ENCODE peak calls at places on chromosomes 5 and 9, in seven cellular contexts. T, P, D, O, Q, J and I are unnamed samples.

GRCh38 chr5:179801304-179802206 is 5.1 kb downstream of the MGAT4B start:
- DNase-seq in Q (peak; percentile 88), P (no peak), D (peak; percentile 59), O (no peak), J (no peak), T (peak; percentile 88), I (peak; percentile 78)

GRCh38 chr5:137265457-137265856 is 233.7 kb downstream of the SPOCK1 start:
- DNase-seq in Q (no peak), P (no peak), D (no peak), J (no peak), O (no peak), T (no peak), I (no peak)

GRCh38 chr9:72907421-72907820 is 45.4 kb downstream of the ALDH1A1 start:
- DNase-seq in Q (no peak), D (no peak), T (no peak), O (no peak), P (no peak), J (no peak), I (no peak)

GRCh38 chr5:94288937-94289336 is 329.5 kb downstream of the KIAA0825 start:
- DNase-seq in D (no peak), T (no peak), Q (no peak), O (no peak), J (no peak), P (no peak), I (no peak)

GRCh38 chr5:159458217-159458711 is 128.0 kb upstream of the IL12B start:
- DNase-seq in T (no peak), P (no peak), J (no peak), O (no peak), D (no peak), Q (no peak), I (no peak)

GRCh38 chr5:156922207-156922792 is 40.7 kb downstream of the TIMD4 start:
- DNase-seq in T (no peak), J (no peak), O (no peak), D (no peak), P (no peak), Q (no peak), I (no peak)

GRCh38 chr5:17916451-17916850 is 282.2 kb downstream of the TAF11L14 start:
- DNase-seq in T (no peak), J (no peak), D (no peak), P (no peak), Q (no peak), O (no peak), I (no peak)

GRCh38 chr5:146039420-146039819 is 66.0 kb downstream of the PLAC8L1 start:
- DNase-seq in O (no peak), J (no peak), P (no peak), Q (no peak), T (no peak), D (no peak), I (no peak)

GRCh38 chr9:37947987-37948386 is 44.1 kb upstream of the SLC25A51 start:
- DNase-seq in D (no peak), Q (no peak), J (no peak), O (no peak), T (no peak), P (no peak), I (no peak)

GRCh38 chr5:127906562-127907204 is 176.9 kb upstream of the SLC12A2 start:
- DNase-seq in P (no peak), Q (no peak), D (no peak), O (no peak), J (no peak), T (no peak), I (no peak)

GRCh38 chr5:127907907-127908306 is 175.7 kb upstream of the SLC12A2 start:
- DNase-seq in O (no peak), T (no peak), D (no peak), Q (no peak), J (no peak), P (no peak), I (no peak)

GRCh38 chr5:127910307-127910956 is 173.1 kb upstream of the SLC12A2 start:
- DNase-seq in O (no peak), P (no peak), J (no peak), Q (no peak), T (no peak), D (no peak), I (no peak)

GRCh38 chr5:127909821-127910220 is 173.7 kb upstream of the SLC12A2 start:
- DNase-seq in T (no peak), J (no peak), Q (no peak), O (no peak), P (no peak), D (no peak), I (no peak)

GRCh38 chr5:127909078-127909477 is 174.5 kb upstream of the SLC12A2 start:
- DNase-seq in D (peak; percentile 10), P (peak; percentile 59), O (no peak), J (no peak), T (peak; percentile 48), Q (peak; percentile 59), I (peak; percentile 40)
- TF ChIP-seq CTCF in D (peak; percentile 56), P (peak; percentile 22), O (no peak), J (peak; percentile 22), T (peak; percentile 27), Q (peak; percentile 79), I (peak; percentile 59)

GRCh38 chr5:169507051-169507450 is 76.5 kb upstream of the SPDL1 start:
- DNase-seq in O (no peak), J (no peak), T (no peak), P (no peak), Q (no peak), D (no peak), I (no peak)

GRCh38 chr5:169512385-169512784 is 71.2 kb upstream of the SPDL1 start:
- DNase-seq in J (no peak), T (no peak), P (no peak), Q (no peak), O (no peak), D (no peak), I (no peak)

GRCh38 chr5:169511708-169512107 is 71.9 kb upstream of the SPDL1 start:
- DNase-seq in T (no peak), Q (no peak), D (no peak), O (no peak), J (no peak), P (no peak), I (no peak)
- TF ChIP-seq CTCF in T (no peak), Q (peak; percentile 51), D (no peak), O (no peak), J (no peak), P (no peak), I (peak; percentile 39)

GRCh38 chr5:38751103-38751502 is 94.7 kb upstream of the OSMR start:
- DNase-seq in J (no peak), O (no peak), P (no peak), Q (no peak), D (no peak), T (peak; percentile 39), I (no peak)
- TF ChIP-seq CTCF in J (no peak), O (no peak), P (peak; percentile 8), Q (peak; percentile 60), D (no peak), T (no peak), I (no peak)

GRCh38 chr5:95620870-95621838 is 1.3 kb downstream of the GPR150 start:
- DNase-seq in Q (peak; percentile 74), T (peak; percentile 60), O (no peak), J (no peak), D (no peak), P (no peak), I (peak; percentile 53)

GRCh38 chr5:95619096-95619495 is 791 bp upstream of the GPR150 start:
- DNase-seq in D (no peak), T (no peak), J (no peak), P (no peak), Q (no peak), O (no peak), I (no peak)

GRCh38 chr5:95621839-95622629 is 2.1 kb downstream of the GPR150 start:
- DNase-seq in Q (no peak), T (no peak), P (no peak), O (no peak), J (no peak), D (no peak), I (no peak)

GRCh38 chr5:95619518-95620029 is 313 bp upstream of the GPR150 start:
- DNase-seq in D (no peak), Q (no peak), P (no peak), O (no peak), T (no peak), J (no peak), I (no peak)

DNA sequence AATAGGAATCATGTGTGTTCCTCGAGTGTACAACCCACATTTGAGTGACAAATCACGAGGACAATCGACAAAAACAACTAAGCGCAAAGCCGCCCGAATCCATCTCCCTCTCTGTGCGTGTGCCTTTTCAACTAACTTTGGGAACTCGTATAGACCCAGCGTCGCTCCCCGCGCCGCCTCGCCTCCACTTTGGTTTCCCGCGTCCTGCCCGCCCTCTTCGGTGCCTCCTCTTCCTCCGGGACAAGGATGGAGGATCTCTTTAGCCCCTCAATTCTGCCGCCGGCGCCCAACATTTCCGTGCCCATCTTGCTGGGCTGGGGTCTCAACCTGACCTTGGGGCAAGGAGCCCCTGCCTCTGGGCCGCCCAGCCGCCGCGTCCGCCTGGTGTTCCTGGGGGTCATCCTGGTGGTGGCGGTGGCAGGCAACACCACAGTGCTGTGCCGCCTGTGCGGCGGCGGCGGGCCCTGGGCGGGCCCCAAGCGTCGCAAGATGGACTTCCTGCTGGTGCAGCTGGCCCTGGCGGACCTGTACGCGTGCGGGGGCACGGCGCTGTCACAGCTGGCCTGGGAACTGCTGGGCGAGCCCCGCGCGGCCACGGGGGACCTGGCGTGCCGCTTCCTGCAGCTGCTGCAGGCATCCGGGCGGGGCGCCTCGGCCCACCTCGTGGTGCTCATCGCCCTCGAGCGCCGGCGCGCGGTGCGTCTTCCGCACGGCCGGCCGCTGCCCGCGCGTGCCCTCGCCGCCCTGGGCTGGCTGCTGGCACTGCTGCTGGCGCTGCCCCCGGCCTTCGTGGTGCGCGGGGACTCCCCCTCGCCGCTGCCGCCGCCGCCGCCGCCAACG is at the start of gene GPR150:
- DNase-seq in O (peak; percentile 24), D (no peak), T (peak; percentile 59), Q (peak; percentile 68), P (no peak), J (no peak), I (peak; percentile 48)
- TF ChIP-seq CTCF in O (no peak), D (no peak), T (no peak), Q (no peak), P (no peak), J (no peak), I (no peak)

GRCh38 chr9:127398715-127399400 is 1.9 kb downstream of the SLC2A8 start:
- DNase-seq in J (no peak), P (no peak), D (no peak), Q (no peak), T (no peak), O (no peak), I (no peak)

GRCh38 chr9:127395491-127396252 is 1.3 kb upstream of the SLC2A8 start:
- DNase-seq in Q (no peak), T (no peak), D (no peak), P (no peak), O (no peak), J (no peak), I (no peak)

GRCh38 chr9:127397722-127398647 is 1.0 kb downstream of the SLC2A8 start:
- DNase-seq in O (no peak), J (peak; percentile 27), T (peak; percentile 52), D (peak; percentile 52), P (no peak), Q (peak; percentile 52), I (peak; percentile 41)

GRCh38 chr9:127396253-127396807 is 639 bp upstream of the SLC2A8 start:
- DNase-seq in Q (no peak), D (no peak), J (no peak), O (no peak), T (no peak), P (no peak), I (no peak)

GRCh38 chr9:127396808-127397721 is at the start of gene SLC2A8:
- DNase-seq in P (peak; percentile 99), T (peak; percentile 99), J (peak; percentile 99), O (peak; percentile 97), Q (peak; percentile 100), D (peak; percentile 99), I (peak; percentile 97)
- TF ChIP-seq CTCF in P (no peak), T (no peak), J (peak; percentile 52), O (no peak), Q (peak; percentile 31), D (no peak), I (no peak)

GRCh38 chr5:178209334-178210072 is 5.2 kb downstream of the HNRNPAB start:
- DNase-seq in Q (no peak), T (peak; percentile 5), O (no peak), P (no peak), J (no peak), D (no peak), I (no peak)
- TF ChIP-seq CTCF in Q (no peak), T (no peak), O (no peak), P (no peak), J (no peak), D (no peak), I (no peak)